ENCODE peak calls at places on chromosome 19, in five cellular contexts. M is naive thymus-derived CD4-positive, alpha-beta T cell; L is aorta; Q is heart right ventricle; C is transverse colon. J is an unnamed sample.

GRCh38 chr19:4327252-4327876 is 11.3 kb downstream of the STAP2 start:
- DNase-seq in L (peak; percentile 69), C (peak; percentile 83), M (peak; percentile 55), Q (peak; percentile 58), J (peak; percentile 38)

GRCh38 chr19:7680606-7681335 is at the start of gene TRAPPC5:
- DNase-seq in C (peak; percentile 89), L (peak; percentile 90), M (peak; percentile 93), Q (peak; percentile 84), J (peak; percentile 93)

GRCh38 chr19:55372316-55373081 is 2.2 kb upstream of the IL11 start:
- DNase-seq in C (no peak), L (no peak), M (no peak), Q (no peak), J (no peak)

GRCh38 chr19:4568884-4569283 is 9.4 kb upstream of the SEMA6B start:
- DNase-seq in L (no peak), Q (no peak), M (no peak), C (no peak), J (no peak)

GRCh38 chr19:31378404-31378803 is 29.2 kb upstream of the TSHZ3 start:
- DNase-seq in M (no peak), L (no peak), Q (peak; percentile 47), C (peak; percentile 15), J (no peak)

GRCh38 chr19:18433039-18433691 is 4.8 kb downstream of the ISYNA1 start:
- DNase-seq in L (no peak), Q (no peak), C (no peak), M (peak; percentile 47), J (peak; percentile 38)

GRCh38 chr19:34676697-34677385 is at the start of gene SCGB2B2:
- DNase-seq in C (no peak), L (no peak), Q (peak; percentile 88), M (no peak), J (peak; percentile 77)

GRCh38 chr19:23991170-23991569 is 76.5 kb downstream of the ZNF726 start:
- DNase-seq in C (no peak), M (no peak), Q (peak; percentile 6), L (no peak), J (peak; percentile 16)

GRCh38 chr19:41621654-41622053 is 5.2 kb downstream of the CEACAM4 start:
- DNase-seq in M (no peak), C (no peak), Q (no peak), L (no peak), J (no peak)

GRCh38 chr19:48780684-48781391 is 25.5 kb downstream of the FGF21 start:
- DNase-seq in L (no peak), Q (no peak), M (no peak), C (no peak), J (no peak)

DNA sequence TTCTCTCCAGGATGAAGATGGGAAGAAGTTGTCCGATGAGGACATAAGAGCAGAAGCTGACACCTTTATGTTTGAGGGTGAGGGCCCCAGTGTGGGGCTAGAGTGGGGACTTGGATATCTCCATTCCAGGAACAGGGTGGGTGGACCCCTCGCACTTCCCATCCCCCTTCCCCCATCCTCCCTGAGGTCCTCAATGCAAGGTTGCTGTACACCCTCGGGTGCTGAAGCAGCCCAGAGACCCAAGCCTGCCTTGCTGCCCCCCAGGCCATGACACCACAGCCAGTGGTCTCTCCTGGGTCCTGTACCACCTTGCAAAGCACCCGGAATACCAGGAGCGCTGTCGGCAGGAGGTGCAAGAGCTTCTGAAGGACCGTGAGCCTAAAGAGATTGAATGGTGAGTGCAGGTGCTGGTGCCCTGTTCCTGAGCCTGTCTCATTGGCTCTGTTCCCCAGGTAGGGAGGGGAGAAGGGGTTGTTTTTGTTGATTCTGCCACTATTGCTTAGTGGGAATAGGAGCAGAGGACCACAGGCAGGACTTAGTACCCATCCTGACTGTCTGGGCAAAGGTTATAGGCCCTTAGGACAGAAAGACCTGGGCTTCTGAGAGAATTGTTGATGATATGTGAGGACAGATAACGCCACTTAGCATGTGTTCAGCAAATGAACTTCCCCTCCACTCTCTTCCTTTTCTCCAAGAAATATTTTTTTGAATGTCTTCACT is 12.0 kb downstream of the CYP4F3 start:
- DNase-seq in L (no peak), M (no peak), Q (no peak), C (no peak), J (no peak)
- H3K4me3 ChIP-seq in L (no peak overlapping the region), M (no peak overlapping the region), Q (no peak overlapping the region), C (no peak overlapping the region), J (no peak overlapping the region)

GRCh38 chr19:39270091-39270871 is 2.1 kb downstream of the IFNL2 start:
- DNase-seq in M (no peak), Q (no peak), L (no peak), C (no peak), J (no peak)
- H3K4me3 ChIP-seq in M (no peak overlapping the region), Q (no peak overlapping the region), L (no peak overlapping the region), C (no peak overlapping the region), J (no peak overlapping the region)

DNA sequence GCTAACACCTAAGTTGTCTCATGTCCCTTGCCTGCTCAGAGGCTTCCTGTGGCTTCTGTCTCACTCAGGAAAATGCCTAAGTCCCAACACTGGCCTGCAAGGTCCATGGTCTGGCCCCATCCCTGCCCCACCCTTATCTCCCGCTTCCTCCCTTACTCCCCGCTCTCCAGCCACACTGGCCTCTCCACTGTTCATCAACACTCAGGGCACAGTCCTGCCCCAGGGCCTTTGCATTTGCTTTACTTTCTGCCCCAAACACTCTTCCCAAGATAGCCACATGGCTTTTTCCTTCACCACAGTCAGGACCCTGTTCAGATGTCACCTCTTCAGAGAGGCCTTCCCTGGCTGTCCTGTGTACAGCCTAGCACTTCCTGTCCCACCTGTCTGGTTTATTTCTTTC is 32.1 kb upstream of the IGSF23 start:
- DNase-seq in Q (no peak), M (no peak), L (no peak), C (no peak), J (no peak)
- H3K4me3 ChIP-seq in Q (no peak overlapping the region), M (no peak overlapping the region), L (no peak overlapping the region), C (no peak overlapping the region), J (no peak overlapping the region)

GRCh38 chr19:615619-616018 is 17.7 kb downstream of the POLRMT start:
- DNase-seq in C (no peak), M (no peak), L (no peak), Q (no peak), J (no peak)
- H3K4me3 ChIP-seq in C (no peak overlapping the region), M (no peak overlapping the region), L (no peak overlapping the region), Q (no peak overlapping the region), J (no peak overlapping the region)

GRCh38 chr19:49864890-49865289 is 2.5 kb downstream of the PNKP start:
- DNase-seq in M (no peak), Q (no peak), L (no peak), C (no peak), J (no peak)
- H3K4me3 ChIP-seq in M (no peak overlapping the region), Q (no peak overlapping the region), L (no peak overlapping the region), C (no peak overlapping the region), J (peak overlapping the region; percentile 80)

DNA sequence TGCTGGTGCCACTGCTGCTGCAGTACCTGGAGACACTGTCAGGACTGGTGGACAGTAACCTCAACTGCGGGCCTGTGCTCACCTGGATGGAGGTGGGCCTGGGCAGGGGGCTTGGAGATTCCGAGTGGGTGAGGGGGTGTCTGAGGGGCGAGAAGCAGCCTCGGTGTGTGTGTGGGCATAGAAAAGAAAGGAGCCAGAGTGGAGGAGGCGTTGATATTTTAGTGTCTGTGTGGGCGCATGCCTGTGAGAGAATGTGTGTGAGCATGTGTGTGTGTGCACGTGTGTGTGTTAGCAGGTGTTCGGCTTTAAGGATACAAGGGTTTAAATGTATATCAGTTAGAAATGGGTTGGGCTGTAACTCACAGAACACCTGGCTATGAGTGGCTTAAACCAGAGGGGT is 3.7 kb downstream of the ARHGAP33 start:
- DNase-seq in M (no peak), L (no peak), Q (no peak), C (no peak), J (no peak)
- H3K4me3 ChIP-seq in M (no peak overlapping the region), L (no peak overlapping the region), Q (no peak overlapping the region), C (no peak overlapping the region), J (no peak overlapping the region)

GRCh38 chr19:46298477-46299003 is 1.7 kb downstream of the HIF3A start:
- DNase-seq in M (no peak), Q (no peak), C (no peak), L (no peak), J (no peak)

GRCh38 chr19:46299004-46299509 is 2.2 kb downstream of the HIF3A start:
- DNase-seq in Q (peak; percentile 97), L (peak; percentile 94), M (no peak), C (peak; percentile 98), J (no peak)

GRCh38 chr19:46295401-46296308 is 1.2 kb upstream of the HIF3A start:
- DNase-seq in L (no peak), M (no peak), C (no peak), Q (no peak), J (no peak)

GRCh38 chr19:46297700-46298476 is 1.0 kb downstream of the HIF3A start:
- DNase-seq in L (peak; percentile 63), M (no peak), C (peak; percentile 69), Q (peak; percentile 85), J (no peak)

GRCh38 chr19:46296722-46297431 is at the start of gene HIF3A:
- DNase-seq in Q (peak; percentile 62), M (no peak), L (peak; percentile 50), C (peak; percentile 81), J (no peak)
- H3K4me3 ChIP-seq in Q (peak within 1 kb of the TSS; percentile 50), M (no peak within 1 kb of the TSS), L (no peak within 1 kb of the TSS), C (peak within 1 kb of the TSS; percentile 1), J (no peak within 1 kb of the TSS)

GRCh38 chr19:21835810-21836444 is at the start of gene ZNF43:
- DNase-seq in Q (peak; percentile 99), C (peak; percentile 97), L (peak; percentile 99), M (peak; percentile 91), J (peak; percentile 96)
- H3K4me3 ChIP-seq in Q (peak within 1 kb of the TSS; percentile 82), C (peak within 1 kb of the TSS; percentile 61), L (peak within 1 kb of the TSS; percentile 46), M (peak within 1 kb of the TSS; percentile 97), J (peak within 1 kb of the TSS; percentile 89)

GRCh38 chr19:30076101-30076551 is 134.1 kb downstream of the URI1 start:
- DNase-seq in M (no peak), Q (no peak), C (no peak), L (no peak), J (no peak)
- H3K4me3 ChIP-seq in M (no peak overlapping the region), Q (no peak overlapping the region), C (no peak overlapping the region), L (no peak overlapping the region), J (no peak overlapping the region)

DNA sequence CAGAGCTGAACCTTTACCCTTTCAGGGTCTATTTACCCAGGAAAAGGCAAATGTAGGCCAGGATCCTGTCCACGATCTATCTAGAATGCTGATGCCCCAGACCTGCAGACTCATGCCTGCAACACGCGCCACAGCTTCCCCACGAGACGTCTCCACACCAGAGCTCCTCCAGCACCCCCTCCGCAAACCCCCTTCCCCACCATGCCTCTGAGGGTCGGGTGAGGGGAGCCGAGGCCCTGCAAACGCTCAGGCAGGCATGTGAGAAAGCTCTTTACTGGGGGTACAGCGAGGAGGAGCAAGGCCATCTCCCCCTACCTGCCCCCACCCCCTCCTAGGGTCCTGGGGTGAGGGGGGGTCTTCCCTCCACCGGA is 8.9 kb downstream of the DYRK1B start:
- DNase-seq in Q (no peak), C (no peak), M (no peak), L (no peak), J (no peak)
- H3K4me3 ChIP-seq in Q (no peak overlapping the region), C (no peak overlapping the region), M (peak overlapping the region; percentile 85), L (no peak overlapping the region), J (no peak overlapping the region)